ENCODE peak calls at places on chromosomes 5 and 9, in four cellular contexts. P is fibroblast of lung, Y is ovary, N is mammary epithelial cell. Z is an unnamed sample.
A peak's percentile ranks its signal among the peaks of the same experiment; 100 is the strongest.

GRCh38 chr5:98471458-98471857 is 302.0 kb upstream of the RGMB start:
- DNase-seq in P (no peak), Y (no peak), N (no peak), Z (no peak)

GRCh38 chr5:56269216-56269927 is 36.2 kb upstream of the ANKRD55 start:
- DNase-seq in P (peak; percentile 81), Y (peak; percentile 68), N (peak; percentile 39), Z (no peak)

GRCh38 chr9:120935383-120935857 is 8.8 kb upstream of the TRAF1 start:
- DNase-seq in P (peak; percentile 95), Y (peak; percentile 98), N (peak; percentile 99), Z (peak; percentile 91)

GRCh38 chr5:410911-411517 is 32.0 kb upstream of the EXOC3 start:
- DNase-seq in P (no peak), Y (no peak), N (no peak), Z (no peak)

GRCh38 chr5:166068547-166069335 is 2222.7 kb upstream of the WWC1 start:
- DNase-seq in P (no peak), Y (no peak), N (no peak), Z (no peak)

GRCh38 chr5:115489725-115490124 is 54.9 kb downstream of the FEM1C start:
- DNase-seq in P (no peak), Y (no peak), N (no peak), Z (no peak)

GRCh38 chr9:20043035-20043434 is 254.2 kb upstream of the SLC24A2 start:
- DNase-seq in P (no peak), Y (no peak), N (no peak), Z (no peak)

GRCh38 chr5:172973127-172973916 is 10.2 kb upstream of the ATP6V0E1 start:
- DNase-seq in P (peak; percentile 21), Y (no peak), N (no peak), Z (no peak)

GRCh38 chr9:91495450-91495849 is 71.8 kb upstream of the NFIL3 start:
- DNase-seq in P (peak; percentile 93), Y (no peak), N (peak; percentile 86), Z (no peak)

GRCh38 chr5:172528440-172528839 is 74.1 kb upstream of the SH3PXD2B start:
- DNase-seq in P (no peak), Y (no peak), N (no peak), Z (no peak)

GRCh38 chr5:35651002-35651756 is 33.5 kb downstream of the SPEF2 start:
- DNase-seq in P (peak; percentile 56), Y (no peak), N (peak; percentile 33), Z (no peak)

GRCh38 chr9:126927419-126927818 is 12.8 kb downstream of the RALGPS1 start:
- DNase-seq in P (no peak), Y (no peak), N (no peak), Z (no peak)

GRCh38 chr5:32254987-32255900 is 57.5 kb downstream of the MTMR12 start:
- DNase-seq in P (peak; percentile 57), Y (no peak), N (no peak), Z (no peak)

GRCh38 chr9:93648836-93649235 is 72.5 kb downstream of the PHF2 start:
- DNase-seq in P (no peak), Y (peak; percentile 8), N (no peak), Z (peak; percentile 6)

GRCh38 chr9:20614602-20615216 is 7.6 kb downstream of the MLLT3 start:
- DNase-seq in P (no peak), Y (no peak), N (no peak), Z (no peak)

GRCh38 chr5:72920690-72921089 is 35.2 kb upstream of the FCHO2 start:
- DNase-seq in P (peak; percentile 58), Y (no peak), N (peak; percentile 26), Z (no peak)

GRCh38 chr9:33128570-33128969 is 38.6 kb downstream of the B4GALT1 start:
- DNase-seq in P (no peak), Y (no peak), N (no peak), Z (no peak)

GRCh38 chr5:157481666-157482065 is 21.7 kb downstream of the NIPAL4 start:
- DNase-seq in P (no peak), Y (no peak), N (no peak), Z (no peak)

GRCh38 chr9:78786794-78787193 is 489.9 kb downstream of the PSAT1 start:
- DNase-seq in P (peak; percentile 1), Y (no peak), N (peak; percentile 10), Z (no peak)

GRCh38 chr9:100084145-100084478 is 14.7 kb downstream of the ERP44 start:
- DNase-seq in P (no peak), Y (no peak), N (no peak), Z (no peak)

GRCh38 chr5:143659614-143660238 is 152.2 kb upstream of the HMHB1 start:
- DNase-seq in P (no peak), Y (no peak), N (no peak), Z (no peak)

GRCh38 chr5:142313275-142313674 is 11.5 kb downstream of the SPRY4 start:
- DNase-seq in P (no peak), Y (no peak), N (no peak), Z (no peak)

GRCh38 chr5:16934123-16934522 is 2.0 kb downstream of the MYO10 start:
- DNase-seq in P (peak; percentile 82), Y (peak; percentile 78), N (peak; percentile 68), Z (no peak)

GRCh38 chr5:36450229-36451024 is 148.7 kb upstream of the RANBP3L start:
- DNase-seq in P (no peak), Y (no peak), N (peak; percentile 61), Z (no peak)

DNA sequence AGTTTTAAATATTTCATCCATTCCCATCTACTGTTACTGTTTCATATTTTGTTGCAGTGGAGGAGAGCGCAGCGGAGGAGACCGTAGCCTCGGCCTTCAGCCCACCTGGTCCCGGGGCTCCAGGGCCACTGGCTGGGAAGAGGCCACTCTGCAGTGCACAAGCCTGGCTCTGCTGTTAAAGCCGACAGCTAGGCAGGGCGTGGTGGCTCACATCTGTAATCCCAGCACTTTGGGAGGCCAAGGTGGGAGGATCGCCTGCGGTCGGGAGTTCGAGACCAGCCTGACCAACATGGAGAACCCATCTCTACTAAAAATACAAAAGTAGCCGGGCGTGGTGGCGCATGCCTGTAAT is 19.5 kb downstream of the LPCAT1 start:
- DNase-seq in P (no peak), Y (no peak), N (no peak), Z (no peak)
- H3K27ac ChIP-seq in P (no peak overlapping the region), Y (no peak overlapping the region), N (no peak overlapping the region), Z (no peak overlapping the region)

DNA sequence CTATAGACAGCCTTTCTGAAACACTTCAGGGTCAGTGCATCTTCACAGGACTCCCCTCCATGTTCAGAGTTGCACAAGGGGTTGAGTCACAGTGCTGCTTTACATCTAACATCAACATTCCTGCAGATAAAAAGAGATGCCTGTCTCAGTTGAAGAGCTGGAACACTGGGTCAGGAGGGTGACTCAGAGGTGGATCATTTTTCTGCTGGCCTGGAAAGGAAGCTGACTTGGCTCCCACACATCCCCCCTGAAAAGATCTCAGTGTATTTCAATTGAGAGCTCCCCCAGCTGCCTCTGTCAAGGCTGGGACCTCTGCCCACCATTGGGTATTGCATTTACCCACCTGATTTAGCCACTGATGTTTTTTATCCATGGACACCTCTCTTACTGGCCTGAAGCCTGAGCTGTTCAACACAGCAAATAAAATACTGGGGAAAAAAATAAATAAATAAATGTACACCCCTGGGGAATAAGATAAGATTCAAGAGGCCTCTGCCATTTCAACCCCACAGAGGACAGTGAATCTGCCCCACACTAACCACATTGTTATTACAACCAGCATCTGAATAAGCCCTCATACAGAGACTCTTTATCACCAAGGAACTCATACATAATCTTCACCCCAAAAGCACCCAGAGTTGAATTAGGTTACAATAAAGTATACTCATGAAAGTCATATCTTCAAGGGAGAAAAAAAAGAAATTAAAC is 716.4 kb downstream of the SEMA5A start:
- DNase-seq in P (peak; percentile 100), Y (no peak), N (peak; percentile 96), Z (no peak)
- H3K9me3 ChIP-seq in P (no peaks in the 10 kb centered on the region), Y (no peaks in the 10 kb centered on the region), N (no peaks in the 10 kb centered on the region), Z (no peaks in the 10 kb centered on the region)

GRCh38 chr9:136258786-136259516 is 13.3 kb upstream of the QSOX2 start:
- DNase-seq in P (no peak), Y (no peak), N (no peak), Z (no peak)
- H3K27ac ChIP-seq in P (no peak overlapping the region), Y (no peak overlapping the region), N (no peak overlapping the region), Z (no peak overlapping the region)

GRCh38 chr5:149733129-149733900 is 3.2 kb downstream of the PPARGC1B start:
- DNase-seq in P (no peak), Y (no peak), N (no peak), Z (no peak)

GRCh38 chr5:149732500-149733128 is 2.5 kb downstream of the PPARGC1B start:
- DNase-seq in P (no peak), Y (peak; percentile 30), N (peak; percentile 40), Z (peak; percentile 93)

GRCh38 chr5:149730620-149731331 is 666 bp downstream of the PPARGC1B start:
- DNase-seq in P (no peak), Y (peak; percentile 63), N (peak; percentile 45), Z (peak; percentile 67)

GRCh38 chr5:149731332-149731616 is 1.2 kb downstream of the PPARGC1B start:
- DNase-seq in P (no peak), Y (no peak), N (no peak), Z (no peak)

GRCh38 chr5:149731617-149732400 is 1.7 kb downstream of the PPARGC1B start:
- DNase-seq in P (peak; percentile 75), Y (peak; percentile 42), N (peak; percentile 84), Z (peak; percentile 96)
- H3K9me3 ChIP-seq in P (no peaks in the 10 kb centered on the region), Y (no peaks in the 10 kb centered on the region), N (no peaks in the 10 kb centered on the region), Z (no peaks in the 10 kb centered on the region)

DNA sequence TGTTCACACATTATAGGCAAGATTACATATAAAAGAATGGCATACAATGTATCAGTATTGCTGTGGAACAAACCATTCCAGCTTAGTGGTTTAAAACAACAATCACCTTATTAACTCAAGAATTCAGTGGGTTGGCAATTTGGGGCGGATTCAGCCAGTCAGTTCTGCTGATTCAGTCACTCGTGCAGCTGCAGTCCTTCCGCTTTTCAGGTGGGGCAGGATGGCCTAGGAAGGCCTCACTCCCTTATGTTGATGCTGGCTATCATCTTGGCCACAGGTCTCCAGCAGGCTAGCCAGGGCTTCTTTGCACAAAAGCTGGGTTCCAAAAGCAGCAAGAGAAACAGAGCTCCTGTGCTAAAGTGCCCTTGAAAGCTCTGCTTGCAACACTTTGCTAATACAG is 150.6 kb downstream of the MCTP1 start:
- DNase-seq in P (no peak), Y (no peak), N (peak; percentile 11), Z (no peak)
- H3K27ac ChIP-seq in P (no peak overlapping the region), Y (no peak overlapping the region), N (no peak overlapping the region), Z (no peak overlapping the region)

GRCh38 chr9:109086221-109086620 is 33.5 kb downstream of the TMEM245 start:
- DNase-seq in P (peak; percentile 22), Y (no peak), N (peak; percentile 54), Z (no peak)

GRCh38 chr9:109083813-109084405 is 35.8 kb downstream of the TMEM245 start:
- DNase-seq in P (no peak), Y (no peak), N (no peak), Z (no peak)

GRCh38 chr9:109085510-109085909 is 34.2 kb downstream of the TMEM245 start:
- DNase-seq in P (no peak), Y (no peak), N (no peak), Z (no peak)

GRCh38 chr9:109083141-109083540 is 36.6 kb downstream of the TMEM245 start:
- DNase-seq in P (no peak), Y (no peak), N (no peak), Z (no peak)

GRCh38 chr9:109082091-109082620 is 37.6 kb downstream of the TMEM245 start:
- DNase-seq in P (no peak), Y (no peak), N (no peak), Z (no peak)
- H3K9me3 ChIP-seq in P (no peaks in the 10 kb centered on the region), Y (no peaks in the 10 kb centered on the region), N (no peaks in the 10 kb centered on the region), Z (no peaks in the 10 kb centered on the region)

GRCh38 chr9:124323904-124324303 is 66.2 kb downstream of the NEK6 start:
- DNase-seq in P (no peak), Y (no peak), N (no peak), Z (no peak)
- H3K27ac ChIP-seq in P (no peak overlapping the region), Y (no peak overlapping the region), N (no peak overlapping the region), Z (no peak overlapping the region)